ENCODE peak calls at places on chromosomes 2 and 18, in four cellular contexts. O is H9, K is mesendoderm, H is IMR-90. J is an unnamed sample.

GRCh38 chr2:130808482-130809268 is 28.0 kb upstream of the ARHGEF4 start:
- DNase-seq in O (no peak), K (peak; percentile 55), H (no peak), J (no peak)

GRCh38 chr2:52717836-52718235 is 1049.8 kb upstream of the CHAC2 start:
- DNase-seq in O (no peak), K (no peak), H (no peak), J (no peak)

GRCh38 chr2:181393472-181393871 is 63.7 kb upstream of the ITGA4 start:
- DNase-seq in O (no peak), K (peak; percentile 29), H (peak; percentile 71), J (no peak)

GRCh38 chr2:238527565-238527964 is 100.8 kb downstream of the ASB1 start:
- DNase-seq in O (no peak), K (peak; percentile 40), H (peak; percentile 76), J (no peak)

GRCh38 chr18:38450876-38451275 is 885.3 kb upstream of the CELF4 start:
- DNase-seq in O (no peak), K (peak; percentile 90), H (no peak), J (no peak)

GRCh38 chr18:55586841-55587240 is 1.2 kb downstream of the TCF4 start:
- DNase-seq in O (no peak), K (peak; percentile 55), H (peak; percentile 53), J (no peak)

GRCh38 chr2:144659731-144660275 is 139.9 kb upstream of the ZEB2 start:
- DNase-seq in O (no peak), K (no peak), H (peak; percentile 88), J (no peak)

GRCh38 chr2:67604360-67604759 is 207.2 kb downstream of the ETAA1 start:
- DNase-seq in O (no peak), K (peak; percentile 16), H (peak; percentile 49), J (no peak)

GRCh38 chr2:166042356-166042755 is 85.5 kb downstream of the SCN1A start:
- DNase-seq in O (no peak), K (no peak), H (no peak), J (no peak)

GRCh38 chr18:34594243-34594642 is 115.9 kb upstream of the DTNA start:
- DNase-seq in O (no peak), K (no peak), H (no peak), J (no peak)
- H3K27ac ChIP-seq in O (no peak overlapping the region), K (no peak overlapping the region), H (no peak overlapping the region), J (no peak overlapping the region)

DNA sequence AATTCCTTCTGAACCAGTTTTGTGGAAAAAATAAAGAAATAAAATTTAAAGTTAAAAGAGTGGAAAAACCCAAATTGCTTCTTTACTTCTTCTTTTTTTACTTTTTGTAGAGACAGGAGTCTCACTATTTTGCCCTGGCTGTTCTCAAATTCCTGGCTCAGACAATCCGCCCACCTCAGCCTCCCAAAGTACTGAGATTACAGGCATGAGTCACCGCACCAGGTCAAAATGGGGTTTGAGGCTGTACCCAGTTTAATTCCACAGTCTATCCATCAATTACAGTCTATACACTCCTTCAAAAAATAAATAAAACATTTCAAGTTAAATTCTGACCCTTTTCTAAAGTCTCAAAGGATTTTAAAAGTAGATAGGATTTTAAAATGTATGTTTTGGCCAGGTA is 120.3 kb downstream of the FAM161A start:
- DNase-seq in O (no peak), K (no peak), H (peak; percentile 50), J (no peak)
- H4K5ac ChIP-seq in O (no peak overlapping the region), K (no peak overlapping the region), H (no peak overlapping the region), J (no peak overlapping the region)

GRCh38 chr2:64288932-64289655 is 144.9 kb upstream of the PELI1 start:
- DNase-seq in O (no peak), K (no peak), H (no peak), J (no peak)
- H3K27ac ChIP-seq in O (no peak overlapping the region), K (no peak overlapping the region), H (no peak overlapping the region), J (no peak overlapping the region)

GRCh38 chr2:61471905-61472805 is 1.3 kb upstream of the USP34 start:
- DNase-seq in O (no peak), K (peak; percentile 30), H (peak; percentile 29), J (no peak)
- H4K5ac ChIP-seq in O (no peak overlapping the region), K (no peak overlapping the region), H (peak overlapping the region; percentile 88), J (no peak overlapping the region)

GRCh38 chr2:10277293-10278028 is 25.2 kb upstream of the HPCAL1 start:
- DNase-seq in O (no peak), K (no peak), H (no peak), J (no peak)

GRCh38 chr2:10278029-10278762 is 24.5 kb upstream of the HPCAL1 start:
- DNase-seq in O (no peak), K (no peak), H (peak; percentile 42), J (no peak)

GRCh38 chr2:10278763-10279471 is 23.8 kb upstream of the HPCAL1 start:
- DNase-seq in O (no peak), K (no peak), H (no peak), J (no peak)

GRCh38 chr2:10279946-10280463 is 22.7 kb upstream of the HPCAL1 start:
- DNase-seq in O (no peak), K (no peak), H (no peak), J (no peak)

DNA sequence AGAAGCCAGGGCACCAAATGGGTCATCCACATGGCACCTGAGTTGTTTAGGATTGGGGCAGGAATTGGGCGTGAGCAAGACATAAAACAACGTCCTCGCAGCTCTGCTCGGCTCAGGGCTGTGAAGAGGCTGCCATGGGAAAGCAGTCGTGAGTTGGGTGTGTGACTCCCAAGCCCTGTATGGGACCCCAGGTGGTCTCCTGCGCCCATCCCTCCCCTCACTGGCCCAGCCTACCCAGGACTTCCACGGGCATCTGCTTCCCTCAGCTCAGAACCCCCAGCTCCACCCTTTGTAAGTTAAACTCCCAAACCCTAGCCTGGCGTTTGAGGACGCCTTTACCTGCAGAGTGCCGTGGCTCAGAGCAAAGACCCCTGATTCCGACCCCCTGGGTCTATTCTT is 23.2 kb upstream of the HPCAL1 start:
- DNase-seq in O (no peak), K (no peak), H (no peak), J (no peak)
- H3K27ac ChIP-seq in O (no peak overlapping the region), K (no peak overlapping the region), H (no peak overlapping the region), J (no peak overlapping the region)

GRCh38 chr2:59701271-59701994 is 852.0 kb downstream of the BCL11A start:
- DNase-seq in O (no peak), K (no peak), H (no peak), J (no peak)
- H4K5ac ChIP-seq in O (no peak overlapping the region), K (no peak overlapping the region), H (no peak overlapping the region), J (no peak overlapping the region)

DNA sequence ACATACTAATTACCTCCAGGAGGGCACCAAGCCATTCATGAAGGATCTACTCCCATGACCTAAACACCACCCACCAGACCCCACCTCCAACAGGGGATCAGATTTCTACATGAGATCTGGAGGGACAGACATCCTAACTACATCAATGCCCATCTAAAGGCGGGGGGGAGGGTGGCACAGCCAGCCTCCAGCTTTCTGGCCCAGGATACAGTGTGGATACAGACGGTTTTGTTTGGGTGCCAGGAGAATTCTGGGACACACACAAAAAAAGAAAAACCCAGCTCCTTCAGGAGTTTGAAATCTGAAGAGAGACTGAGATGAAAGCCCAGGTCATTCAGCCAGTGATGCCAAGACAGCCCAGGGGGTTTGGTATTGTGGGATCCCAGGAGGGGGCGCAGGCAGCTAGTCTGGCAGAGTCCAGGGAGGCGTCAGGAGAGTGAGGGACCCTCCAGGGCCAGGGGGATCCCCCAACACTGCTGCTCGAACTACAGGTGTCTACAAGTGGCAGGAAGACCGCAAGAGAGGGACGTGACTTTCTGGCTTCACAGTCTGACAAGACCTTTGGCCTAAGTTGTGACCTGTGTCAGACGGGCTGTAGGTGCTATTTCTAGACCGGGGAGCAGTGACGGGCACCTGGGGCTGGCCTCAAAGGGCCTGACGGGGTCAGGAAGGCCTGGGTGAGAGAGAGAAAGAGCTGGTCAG is 62.1 kb downstream of the NDUFA10 start:
- DNase-seq in O (no peak), K (no peak), H (no peak), J (no peak)
- H3K27ac ChIP-seq in O (no peak overlapping the region), K (no peak overlapping the region), H (no peak overlapping the region), J (no peak overlapping the region)